ENCODE peak calls at places on chromosome 9, in ten cellular contexts. One of them, this sample, is unnamed.

GRCh38 chr9:126788631-126789349 is 16.1 kb upstream of the ZBTB43 start:
- DNase-seq in body of pancreas: no peak
- DNase-seq in GM06990: no peak
- DNase-seq in AG10803: no peak
- DNase-seq in PC-3: peak
- DNase-seq in sigmoid colon: peak
- DNase-seq in activated CD8-positive, alpha-beta T cell treated with anti-CD3 and anti-CD28 coated beads for 36 hours: peak
- DNase-seq in neural crest cell: no peak
- DNase-seq in Calu3: no peak
- DNase-seq in upper lobe of right lung: peak
- DNase-seq in this sample: no peak

GRCh38 chr9:110048473-110048975 is 159.4 kb downstream of the C9orf152 start:
- DNase-seq in body of pancreas: peak
- DNase-seq in GM06990: peak
- DNase-seq in AG10803: peak
- DNase-seq in PC-3: peak
- DNase-seq in sigmoid colon: peak
- DNase-seq in activated CD8-positive, alpha-beta T cell treated with anti-CD3 and anti-CD28 coated beads for 36 hours: peak
- DNase-seq in neural crest cell: peak
- DNase-seq in Calu3: peak
- DNase-seq in upper lobe of right lung: peak
- DNase-seq in this sample: no peak

GRCh38 chr9:87381050-87381711 is 116.5 kb upstream of the DAPK1 start:
- DNase-seq in body of pancreas: no peak
- DNase-seq in GM06990: no peak
- DNase-seq in AG10803: peak
- DNase-seq in PC-3: no peak
- DNase-seq in sigmoid colon: no peak
- DNase-seq in activated CD8-positive, alpha-beta T cell treated with anti-CD3 and anti-CD28 coated beads for 36 hours: no peak
- DNase-seq in neural crest cell: no peak
- DNase-seq in Calu3: no peak
- DNase-seq in upper lobe of right lung: no peak
- DNase-seq in this sample: no peak

GRCh38 chr9:131651599-131651998 is 88.3 kb downstream of the RAPGEF1 start:
- DNase-seq in body of pancreas: no peak
- DNase-seq in GM06990: no peak
- DNase-seq in AG10803: peak
- DNase-seq in PC-3: peak
- DNase-seq in sigmoid colon: no peak
- DNase-seq in activated CD8-positive, alpha-beta T cell treated with anti-CD3 and anti-CD28 coated beads for 36 hours: no peak
- DNase-seq in neural crest cell: no peak
- DNase-seq in Calu3: no peak
- DNase-seq in upper lobe of right lung: no peak
- DNase-seq in this sample: no peak

GRCh38 chr9:122128432-122129343 is 30.9 kb downstream of the NDUFA8 start:
- DNase-seq in body of pancreas: no peak
- DNase-seq in GM06990: no peak
- DNase-seq in AG10803: no peak
- DNase-seq in PC-3: no peak
- DNase-seq in sigmoid colon: peak
- DNase-seq in activated CD8-positive, alpha-beta T cell treated with anti-CD3 and anti-CD28 coated beads for 36 hours: no peak
- DNase-seq in neural crest cell: no peak
- DNase-seq in Calu3: no peak
- DNase-seq in upper lobe of right lung: no peak
- DNase-seq in this sample: no peak

GRCh38 chr9:37156781-37157356 is 36.5 kb downstream of the ZCCHC7 start:
- DNase-seq in body of pancreas: no peak
- DNase-seq in GM06990: no peak
- DNase-seq in AG10803: no peak
- DNase-seq in PC-3: peak
- DNase-seq in sigmoid colon: no peak
- DNase-seq in activated CD8-positive, alpha-beta T cell treated with anti-CD3 and anti-CD28 coated beads for 36 hours: no peak
- DNase-seq in neural crest cell: no peak
- DNase-seq in Calu3: no peak
- DNase-seq in upper lobe of right lung: no peak
- DNase-seq in this sample: no peak

GRCh38 chr9:79637180-79637925 is 65.6 kb downstream of the TLE4 start:
- DNase-seq in body of pancreas: no peak
- DNase-seq in GM06990: no peak
- DNase-seq in AG10803: no peak
- DNase-seq in PC-3: no peak
- DNase-seq in sigmoid colon: no peak
- DNase-seq in activated CD8-positive, alpha-beta T cell treated with anti-CD3 and anti-CD28 coated beads for 36 hours: no peak
- DNase-seq in neural crest cell: no peak
- DNase-seq in Calu3: no peak
- DNase-seq in upper lobe of right lung: no peak
- DNase-seq in this sample: no peak

GRCh38 chr9:84823426-84824271 is 154.1 kb downstream of the NTRK2 start:
- DNase-seq in body of pancreas: no peak
- DNase-seq in GM06990: no peak
- DNase-seq in AG10803: no peak
- DNase-seq in PC-3: no peak
- DNase-seq in sigmoid colon: no peak
- DNase-seq in activated CD8-positive, alpha-beta T cell treated with anti-CD3 and anti-CD28 coated beads for 36 hours: no peak
- DNase-seq in neural crest cell: no peak
- DNase-seq in Calu3: peak
- DNase-seq in upper lobe of right lung: no peak
- DNase-seq in this sample: no peak

DNA sequence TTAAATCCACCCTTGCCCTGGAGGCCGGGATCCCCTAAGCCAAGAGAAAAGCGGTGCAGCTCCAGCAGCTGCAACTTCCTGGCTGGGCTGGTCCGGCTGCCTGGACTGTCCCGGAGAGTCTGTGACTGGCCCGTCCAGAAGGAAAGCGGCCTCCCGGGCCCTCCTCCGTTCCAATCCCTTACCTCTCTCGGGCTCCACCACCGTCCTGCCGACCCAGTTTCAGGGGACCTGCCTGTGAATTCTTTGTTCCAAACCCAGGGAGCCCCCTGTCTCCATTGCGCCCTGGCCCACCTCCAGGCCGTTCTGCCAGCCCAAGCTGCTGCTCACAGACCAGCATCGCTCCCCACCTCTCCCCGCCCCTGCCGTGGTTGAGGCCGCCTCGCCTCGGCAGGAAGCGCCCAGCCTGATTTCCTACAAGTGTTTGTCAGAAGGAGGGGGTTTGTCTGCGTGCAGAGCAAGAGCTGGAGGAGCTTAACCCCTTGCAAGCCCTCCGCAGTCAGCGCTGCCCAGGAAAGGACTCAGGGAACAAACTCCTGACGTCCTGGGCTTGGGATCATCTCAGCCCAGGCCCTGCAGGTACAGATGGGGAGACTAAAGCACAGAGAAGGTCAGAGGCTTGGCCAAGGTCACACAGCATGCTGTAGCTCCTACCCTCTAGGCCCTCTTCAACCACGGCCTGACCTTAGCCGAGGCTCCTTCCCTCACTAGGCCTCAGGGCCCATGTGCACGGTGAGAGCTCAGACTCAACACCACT is at the start of gene AKNA:
- DNase-seq in body of pancreas: peak
- DNase-seq in GM06990: peak
- DNase-seq in AG10803: peak
- DNase-seq in PC-3: no peak
- DNase-seq in sigmoid colon: peak
- DNase-seq in activated CD8-positive, alpha-beta T cell treated with anti-CD3 and anti-CD28 coated beads for 36 hours: peak
- DNase-seq in neural crest cell: peak
- DNase-seq in Calu3: no peak
- DNase-seq in upper lobe of right lung: peak
- DNase-seq in this sample: no peak
- TF ChIP-seq CTCF in body of pancreas: no peak
- TF ChIP-seq CTCF in GM06990: no peak
- TF ChIP-seq CTCF in AG10803: no peak
- TF ChIP-seq CTCF in PC-3: no peak
- TF ChIP-seq CTCF in sigmoid colon: no peak
- TF ChIP-seq CTCF in activated CD8-positive, alpha-beta T cell treated with anti-CD3 and anti-CD28 coated beads for 36 hours: no peak
- TF ChIP-seq CTCF in neural crest cell: no peak
- TF ChIP-seq CTCF in Calu3: no peak
- TF ChIP-seq CTCF in upper lobe of right lung: no peak
- TF ChIP-seq CTCF in this sample: no peak

GRCh38 chr9:127961613-127962150 is 19.1 kb downstream of the EEIG1 start:
- DNase-seq in body of pancreas: no peak
- DNase-seq in GM06990: no peak
- DNase-seq in AG10803: no peak
- DNase-seq in PC-3: no peak
- DNase-seq in sigmoid colon: no peak
- DNase-seq in activated CD8-positive, alpha-beta T cell treated with anti-CD3 and anti-CD28 coated beads for 36 hours: no peak
- DNase-seq in neural crest cell: no peak
- DNase-seq in Calu3: no peak
- DNase-seq in upper lobe of right lung: no peak
- DNase-seq in this sample: no peak
- TF ChIP-seq CTCF in body of pancreas: no peak
- TF ChIP-seq CTCF in GM06990: no peak
- TF ChIP-seq CTCF in AG10803: no peak
- TF ChIP-seq CTCF in PC-3: no peak
- TF ChIP-seq CTCF in sigmoid colon: no peak
- TF ChIP-seq CTCF in activated CD8-positive, alpha-beta T cell treated with anti-CD3 and anti-CD28 coated beads for 36 hours: no peak
- TF ChIP-seq CTCF in neural crest cell: no peak
- TF ChIP-seq CTCF in Calu3: no peak
- TF ChIP-seq CTCF in upper lobe of right lung: no peak
- TF ChIP-seq CTCF in this sample: no peak

GRCh38 chr9:120869360-120869687 is 7.7 kb downstream of the PHF19 start:
- DNase-seq in body of pancreas: no peak
- DNase-seq in GM06990: no peak
- DNase-seq in AG10803: no peak
- DNase-seq in PC-3: no peak
- DNase-seq in sigmoid colon: no peak
- DNase-seq in activated CD8-positive, alpha-beta T cell treated with anti-CD3 and anti-CD28 coated beads for 36 hours: no peak
- DNase-seq in neural crest cell: no peak
- DNase-seq in Calu3: no peak
- DNase-seq in upper lobe of right lung: no peak
- DNase-seq in this sample: no peak
- TF ChIP-seq CTCF in body of pancreas: no peak
- TF ChIP-seq CTCF in GM06990: no peak
- TF ChIP-seq CTCF in AG10803: no peak
- TF ChIP-seq CTCF in PC-3: no peak
- TF ChIP-seq CTCF in sigmoid colon: no peak
- TF ChIP-seq CTCF in activated CD8-positive, alpha-beta T cell treated with anti-CD3 and anti-CD28 coated beads for 36 hours: no peak
- TF ChIP-seq CTCF in neural crest cell: peak
- TF ChIP-seq CTCF in Calu3: no peak
- TF ChIP-seq CTCF in upper lobe of right lung: no peak
- TF ChIP-seq CTCF in this sample: no peak

GRCh38 chr9:134475051-134475790 is 149.0 kb downstream of the RXRA start:
- DNase-seq in body of pancreas: peak
- DNase-seq in GM06990: no peak
- DNase-seq in AG10803: peak
- DNase-seq in PC-3: no peak
- DNase-seq in sigmoid colon: peak
- DNase-seq in activated CD8-positive, alpha-beta T cell treated with anti-CD3 and anti-CD28 coated beads for 36 hours: peak
- DNase-seq in neural crest cell: no peak
- DNase-seq in Calu3: no peak
- DNase-seq in upper lobe of right lung: no peak
- DNase-seq in this sample: peak
- TF ChIP-seq CTCF in body of pancreas: no peak
- TF ChIP-seq CTCF in GM06990: no peak
- TF ChIP-seq CTCF in AG10803: peak
- TF ChIP-seq CTCF in PC-3: no peak
- TF ChIP-seq CTCF in sigmoid colon: no peak
- TF ChIP-seq CTCF in activated CD8-positive, alpha-beta T cell treated with anti-CD3 and anti-CD28 coated beads for 36 hours: no peak
- TF ChIP-seq CTCF in neural crest cell: no peak
- TF ChIP-seq CTCF in Calu3: no peak
- TF ChIP-seq CTCF in upper lobe of right lung: peak
- TF ChIP-seq CTCF in this sample: no peak

GRCh38 chr9:19641046-19641445 is 147.8 kb downstream of the SLC24A2 start:
- DNase-seq in body of pancreas: no peak
- DNase-seq in GM06990: no peak
- DNase-seq in AG10803: peak
- DNase-seq in PC-3: peak
- DNase-seq in sigmoid colon: no peak
- DNase-seq in activated CD8-positive, alpha-beta T cell treated with anti-CD3 and anti-CD28 coated beads for 36 hours: no peak
- DNase-seq in neural crest cell: no peak
- DNase-seq in Calu3: no peak
- DNase-seq in upper lobe of right lung: no peak
- DNase-seq in this sample: no peak
- TF ChIP-seq CTCF in body of pancreas: no peak
- TF ChIP-seq CTCF in GM06990: no peak
- TF ChIP-seq CTCF in AG10803: peak
- TF ChIP-seq CTCF in PC-3: peak
- TF ChIP-seq CTCF in sigmoid colon: no peak
- TF ChIP-seq CTCF in activated CD8-positive, alpha-beta T cell treated with anti-CD3 and anti-CD28 coated beads for 36 hours: no peak
- TF ChIP-seq CTCF in neural crest cell: no peak
- TF ChIP-seq CTCF in Calu3: no peak
- TF ChIP-seq CTCF in upper lobe of right lung: no peak
- TF ChIP-seq CTCF in this sample: peak

DNA sequence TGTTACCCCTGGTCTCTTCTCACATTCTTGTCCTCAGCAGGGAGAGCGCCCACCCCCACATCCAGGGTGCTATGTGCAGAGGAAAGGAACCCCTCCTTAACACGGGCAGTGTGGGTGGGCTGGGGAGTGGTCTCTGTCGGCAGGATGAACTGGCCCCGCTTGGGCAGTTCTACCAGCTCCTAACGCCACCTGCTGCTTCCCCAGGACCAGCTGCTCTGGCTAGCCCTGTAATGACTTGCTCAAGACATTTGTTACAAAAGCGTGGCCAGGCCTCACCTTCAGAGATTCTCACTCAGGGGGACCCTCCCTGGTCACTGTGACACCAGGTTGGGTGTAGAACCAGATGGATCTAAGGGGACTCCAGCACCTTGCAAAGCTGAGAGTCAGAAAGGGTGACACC is 82.4 kb downstream of the HMCN2 start:
- DNase-seq in body of pancreas: no peak
- DNase-seq in GM06990: no peak
- DNase-seq in AG10803: no peak
- DNase-seq in PC-3: no peak
- DNase-seq in sigmoid colon: no peak
- DNase-seq in activated CD8-positive, alpha-beta T cell treated with anti-CD3 and anti-CD28 coated beads for 36 hours: no peak
- DNase-seq in neural crest cell: no peak
- DNase-seq in Calu3: no peak
- DNase-seq in upper lobe of right lung: no peak
- DNase-seq in this sample: no peak
- TF ChIP-seq CTCF in body of pancreas: no peak
- TF ChIP-seq CTCF in GM06990: no peak
- TF ChIP-seq CTCF in AG10803: no peak
- TF ChIP-seq CTCF in PC-3: no peak
- TF ChIP-seq CTCF in sigmoid colon: no peak
- TF ChIP-seq CTCF in activated CD8-positive, alpha-beta T cell treated with anti-CD3 and anti-CD28 coated beads for 36 hours: no peak
- TF ChIP-seq CTCF in neural crest cell: no peak
- TF ChIP-seq CTCF in Calu3: no peak
- TF ChIP-seq CTCF in upper lobe of right lung: no peak
- TF ChIP-seq CTCF in this sample: peak

This sample was measured in LNCaP clone FGC.